ENCODE peak calls at places on chromosomes 6 and 20, in seven cellular contexts. One of them, this sample, is unnamed.

GRCh38 chr6:106745396-106745795 is 116.0 kb downstream of the QRSL1 start:
- DNase-seq in fibroblast of pulmonary artery: no peak
- DNase-seq in colonic mucosa: no peak
- DNase-seq in glutamatergic neuron: no peak
- DNase-seq in ovary: no peak
- DNase-seq in epithelial cell of esophagus: no peak
- DNase-seq in heart right ventricle: no peak
- DNase-seq in this sample: no peak

GRCh38 chr6:154614101-154614500 is 103.6 kb upstream of the CNKSR3 start:
- DNase-seq in epithelial cell of esophagus: no peak
- DNase-seq in colonic mucosa: no peak
- DNase-seq in heart right ventricle: no peak
- DNase-seq in fibroblast of pulmonary artery: peak; percentile 37
- DNase-seq in glutamatergic neuron: no peak
- DNase-seq in ovary: no peak
- DNase-seq in this sample: no peak

GRCh38 chr6:159979136-159979874 is 10.4 kb downstream of the IGF2R start:
- DNase-seq in epithelial cell of esophagus: peak; percentile 88
- DNase-seq in glutamatergic neuron: peak; percentile 41
- DNase-seq in ovary: no peak
- DNase-seq in fibroblast of pulmonary artery: peak; percentile 63
- DNase-seq in heart right ventricle: peak; percentile 24
- DNase-seq in colonic mucosa: peak; percentile 59
- DNase-seq in this sample: peak; percentile 48

GRCh38 chr6:100484474-100484873 is 19.8 kb upstream of the SIM1 start:
- DNase-seq in colonic mucosa: no peak
- DNase-seq in epithelial cell of esophagus: no peak
- DNase-seq in fibroblast of pulmonary artery: no peak
- DNase-seq in heart right ventricle: no peak
- DNase-seq in glutamatergic neuron: no peak
- DNase-seq in ovary: no peak
- DNase-seq in this sample: no peak

GRCh38 chr20:46215913-46216707 is 92.2 kb downstream of the CDH22 start:
- DNase-seq in glutamatergic neuron: peak; percentile 81
- DNase-seq in heart right ventricle: peak; percentile 55
- DNase-seq in epithelial cell of esophagus: peak; percentile 13
- DNase-seq in colonic mucosa: no peak
- DNase-seq in ovary: no peak
- DNase-seq in fibroblast of pulmonary artery: peak; percentile 16
- DNase-seq in this sample: peak; percentile 84

GRCh38 chr6:9140861-9141534 is 705.7 kb upstream of the SLC35B3 start:
- DNase-seq in ovary: no peak
- DNase-seq in heart right ventricle: no peak
- DNase-seq in glutamatergic neuron: no peak
- DNase-seq in epithelial cell of esophagus: peak; percentile 9
- DNase-seq in fibroblast of pulmonary artery: peak; percentile 3
- DNase-seq in colonic mucosa: no peak
- DNase-seq in this sample: no peak

GRCh38 chr6:135423649-135424128 is 73.9 kb downstream of the AHI1 start:
- DNase-seq in fibroblast of pulmonary artery: peak; percentile 74
- DNase-seq in epithelial cell of esophagus: peak; percentile 54
- DNase-seq in heart right ventricle: no peak
- DNase-seq in glutamatergic neuron: no peak
- DNase-seq in colonic mucosa: no peak
- DNase-seq in ovary: no peak
- DNase-seq in this sample: peak; percentile 61

GRCh38 chr6:54308240-54308639 is at the start of gene TINAG:
- DNase-seq in colonic mucosa: no peak
- DNase-seq in heart right ventricle: no peak
- DNase-seq in epithelial cell of esophagus: no peak
- DNase-seq in glutamatergic neuron: no peak
- DNase-seq in fibroblast of pulmonary artery: no peak
- DNase-seq in ovary: no peak
- DNase-seq in this sample: no peak

GRCh38 chr20:17883592-17884317 is 84.8 kb downstream of the SNX5 start:
- DNase-seq in heart right ventricle: no peak
- DNase-seq in fibroblast of pulmonary artery: no peak
- DNase-seq in ovary: no peak
- DNase-seq in colonic mucosa: no peak
- DNase-seq in epithelial cell of esophagus: no peak
- DNase-seq in glutamatergic neuron: no peak
- DNase-seq in this sample: no peak

GRCh38 chr6:136181191-136181833 is 68.8 kb downstream of the MTFR2 start:
- DNase-seq in glutamatergic neuron: no peak
- DNase-seq in fibroblast of pulmonary artery: no peak
- DNase-seq in heart right ventricle: no peak
- DNase-seq in ovary: no peak
- DNase-seq in colonic mucosa: no peak
- DNase-seq in epithelial cell of esophagus: no peak
- DNase-seq in this sample: no peak

GRCh38 chr20:51725584-51726176 is 42.5 kb downstream of the ATP9A start:
- DNase-seq in epithelial cell of esophagus: peak; percentile 26
- DNase-seq in heart right ventricle: no peak
- DNase-seq in colonic mucosa: no peak
- DNase-seq in fibroblast of pulmonary artery: no peak
- DNase-seq in glutamatergic neuron: no peak
- DNase-seq in ovary: no peak
- DNase-seq in this sample: no peak

GRCh38 chr20:35828434-35828833 is 56.6 kb downstream of the PHF20 start:
- DNase-seq in epithelial cell of esophagus: no peak
- DNase-seq in colonic mucosa: no peak
- DNase-seq in heart right ventricle: peak; percentile 58
- DNase-seq in fibroblast of pulmonary artery: no peak
- DNase-seq in ovary: no peak
- DNase-seq in glutamatergic neuron: no peak
- DNase-seq in this sample: no peak

GRCh38 chr6:340181-340955 is 48.1 kb downstream of the DUSP22 start:
- DNase-seq in epithelial cell of esophagus: no peak
- DNase-seq in heart right ventricle: no peak
- DNase-seq in fibroblast of pulmonary artery: no peak
- DNase-seq in ovary: no peak
- DNase-seq in glutamatergic neuron: no peak
- DNase-seq in colonic mucosa: no peak
- DNase-seq in this sample: no peak

GRCh38 chr6:126252154-126252553 is 87.8 kb upstream of the CENPW start:
- DNase-seq in epithelial cell of esophagus: no peak
- DNase-seq in fibroblast of pulmonary artery: no peak
- DNase-seq in ovary: no peak
- DNase-seq in heart right ventricle: no peak
- DNase-seq in colonic mucosa: no peak
- DNase-seq in glutamatergic neuron: no peak
- DNase-seq in this sample: no peak

GRCh38 chr6:128617285-128617684 is 96.9 kb upstream of the PTPRK start:
- DNase-seq in glutamatergic neuron: no peak
- DNase-seq in fibroblast of pulmonary artery: no peak
- DNase-seq in ovary: no peak
- DNase-seq in epithelial cell of esophagus: no peak
- DNase-seq in heart right ventricle: no peak
- DNase-seq in colonic mucosa: no peak
- DNase-seq in this sample: no peak

GRCh38 chr6:34888874-34889555 is at the start of gene ANKS1A:
- DNase-seq in ovary: peak; percentile 90
- DNase-seq in glutamatergic neuron: peak; percentile 83
- DNase-seq in heart right ventricle: peak; percentile 85
- DNase-seq in colonic mucosa: peak; percentile 95
- DNase-seq in fibroblast of pulmonary artery: peak; percentile 38
- DNase-seq in epithelial cell of esophagus: peak; percentile 90
- DNase-seq in this sample: peak; percentile 35

GRCh38 chr20:2742431-2742830 is 49.9 kb downstream of the EBF4 start:
- DNase-seq in colonic mucosa: no peak
- DNase-seq in fibroblast of pulmonary artery: no peak
- DNase-seq in epithelial cell of esophagus: no peak
- DNase-seq in ovary: no peak
- DNase-seq in heart right ventricle: no peak
- DNase-seq in glutamatergic neuron: no peak
- DNase-seq in this sample: no peak
- TF ChIP-seq CTCF in colonic mucosa: no peak
- TF ChIP-seq CTCF in fibroblast of pulmonary artery: no peak
- TF ChIP-seq CTCF in epithelial cell of esophagus: no peak
- TF ChIP-seq CTCF in ovary: no peak
- TF ChIP-seq CTCF in heart right ventricle: no peak
- TF ChIP-seq CTCF in glutamatergic neuron: no peak
- TF ChIP-seq CTCF in this sample: no peak

GRCh38 chr6:18533793-18534192 is 146.6 kb downstream of the RNF144B start:
- DNase-seq in epithelial cell of esophagus: no peak
- DNase-seq in colonic mucosa: no peak
- DNase-seq in ovary: no peak
- DNase-seq in heart right ventricle: no peak
- DNase-seq in glutamatergic neuron: no peak
- DNase-seq in fibroblast of pulmonary artery: no peak
- DNase-seq in this sample: no peak

GRCh38 chr6:18530201-18530600 is 143.1 kb downstream of the RNF144B start:
- DNase-seq in ovary: no peak
- DNase-seq in epithelial cell of esophagus: no peak
- DNase-seq in colonic mucosa: no peak
- DNase-seq in glutamatergic neuron: no peak
- DNase-seq in heart right ventricle: no peak
- DNase-seq in fibroblast of pulmonary artery: no peak
- DNase-seq in this sample: no peak

DNA sequence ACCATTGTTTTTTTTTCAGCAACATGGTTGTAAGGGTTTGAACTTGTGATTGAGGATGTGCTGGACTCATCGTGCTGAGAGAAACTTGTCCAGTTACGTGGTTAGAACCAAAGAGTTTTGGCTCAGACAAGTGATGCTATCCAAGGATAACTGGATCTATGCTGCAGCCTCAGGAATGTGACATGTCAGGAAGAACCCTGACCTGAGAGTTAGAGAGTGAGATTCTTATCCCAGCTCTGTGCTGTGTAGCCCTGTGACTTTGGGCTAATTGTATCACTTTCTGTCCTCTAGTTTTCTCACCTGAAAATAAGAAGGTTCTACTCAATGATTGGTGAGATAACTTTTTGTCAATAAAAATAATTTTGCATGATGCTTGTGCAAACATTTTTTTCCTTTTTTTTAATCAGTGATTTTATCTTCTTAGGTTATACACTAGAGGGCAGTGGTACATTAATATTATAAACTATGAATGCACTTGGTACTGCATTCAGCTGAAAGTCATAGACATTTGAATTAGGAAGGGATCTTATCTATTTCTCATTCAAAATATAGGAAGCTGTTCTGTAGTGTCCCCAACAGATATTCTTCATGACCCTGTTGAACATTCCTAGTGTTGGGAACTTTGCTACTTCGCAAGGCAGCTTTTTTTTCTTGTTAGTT is 141.1 kb downstream of the RNF144B start:
- DNase-seq in heart right ventricle: no peak
- DNase-seq in colonic mucosa: no peak
- DNase-seq in epithelial cell of esophagus: peak; percentile 18
- DNase-seq in fibroblast of pulmonary artery: peak; percentile 31
- DNase-seq in ovary: no peak
- DNase-seq in glutamatergic neuron: no peak
- DNase-seq in this sample: no peak
- TF ChIP-seq CTCF in heart right ventricle: peak; percentile 39
- TF ChIP-seq CTCF in colonic mucosa: no peak
- TF ChIP-seq CTCF in epithelial cell of esophagus: peak; percentile 21
- TF ChIP-seq CTCF in fibroblast of pulmonary artery: peak; percentile 25
- TF ChIP-seq CTCF in ovary: no peak
- TF ChIP-seq CTCF in glutamatergic neuron: no peak
- TF ChIP-seq CTCF in this sample: peak; percentile 1

GRCh38 chr6:27268803-27269202 is 21.3 kb downstream of the PRSS16 start:
- DNase-seq in heart right ventricle: no peak
- DNase-seq in fibroblast of pulmonary artery: no peak
- DNase-seq in epithelial cell of esophagus: no peak
- DNase-seq in glutamatergic neuron: no peak
- DNase-seq in colonic mucosa: no peak
- DNase-seq in ovary: no peak
- DNase-seq in this sample: no peak

GRCh38 chr6:27273783-27274182 is 26.3 kb downstream of the PRSS16 start:
- DNase-seq in epithelial cell of esophagus: no peak
- DNase-seq in heart right ventricle: no peak
- DNase-seq in ovary: no peak
- DNase-seq in glutamatergic neuron: no peak
- DNase-seq in colonic mucosa: no peak
- DNase-seq in fibroblast of pulmonary artery: no peak
- DNase-seq in this sample: no peak

GRCh38 chr6:27263886-27264285 is 16.4 kb downstream of the PRSS16 start:
- DNase-seq in ovary: no peak
- DNase-seq in epithelial cell of esophagus: no peak
- DNase-seq in glutamatergic neuron: no peak
- DNase-seq in fibroblast of pulmonary artery: no peak
- DNase-seq in colonic mucosa: no peak
- DNase-seq in heart right ventricle: no peak
- DNase-seq in this sample: no peak

DNA sequence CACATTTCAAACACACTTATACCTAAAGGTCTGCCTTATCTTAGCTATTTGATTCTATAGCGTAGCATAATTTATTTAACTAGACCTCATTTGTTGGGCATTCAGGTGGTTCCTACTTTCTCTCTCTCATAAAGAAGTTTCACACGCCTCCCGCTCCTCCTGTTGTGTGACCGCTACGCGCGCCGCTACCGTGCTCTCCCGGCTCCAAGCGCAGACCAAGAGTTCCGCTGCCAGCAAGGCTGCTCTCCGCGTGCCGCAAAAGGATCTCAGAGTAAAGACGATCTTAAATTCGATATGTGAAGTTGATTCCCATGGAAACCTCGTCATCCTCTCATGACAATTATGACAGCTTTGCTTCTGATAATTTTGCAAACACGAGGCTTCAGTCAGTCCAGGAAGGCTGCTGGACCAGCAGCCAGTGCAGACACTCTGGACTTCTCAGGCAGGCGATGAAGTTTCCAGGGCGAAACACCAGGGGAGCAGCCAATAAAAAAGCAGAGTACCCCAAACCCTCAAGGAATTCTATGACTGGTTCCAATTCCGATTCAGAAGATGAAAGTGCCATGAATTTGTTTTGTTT is 20.5 kb downstream of the PRSS16 start:
- DNase-seq in colonic mucosa: no peak
- DNase-seq in epithelial cell of esophagus: no peak
- DNase-seq in fibroblast of pulmonary artery: no peak
- DNase-seq in heart right ventricle: no peak
- DNase-seq in ovary: no peak
- DNase-seq in glutamatergic neuron: peak; percentile 32
- DNase-seq in this sample: no peak
- TF ChIP-seq CTCF in colonic mucosa: no peak
- TF ChIP-seq CTCF in epithelial cell of esophagus: no peak
- TF ChIP-seq CTCF in fibroblast of pulmonary artery: no peak
- TF ChIP-seq CTCF in heart right ventricle: no peak
- TF ChIP-seq CTCF in ovary: no peak
- TF ChIP-seq CTCF in glutamatergic neuron: no peak
- TF ChIP-seq CTCF in this sample: no peak

DNA sequence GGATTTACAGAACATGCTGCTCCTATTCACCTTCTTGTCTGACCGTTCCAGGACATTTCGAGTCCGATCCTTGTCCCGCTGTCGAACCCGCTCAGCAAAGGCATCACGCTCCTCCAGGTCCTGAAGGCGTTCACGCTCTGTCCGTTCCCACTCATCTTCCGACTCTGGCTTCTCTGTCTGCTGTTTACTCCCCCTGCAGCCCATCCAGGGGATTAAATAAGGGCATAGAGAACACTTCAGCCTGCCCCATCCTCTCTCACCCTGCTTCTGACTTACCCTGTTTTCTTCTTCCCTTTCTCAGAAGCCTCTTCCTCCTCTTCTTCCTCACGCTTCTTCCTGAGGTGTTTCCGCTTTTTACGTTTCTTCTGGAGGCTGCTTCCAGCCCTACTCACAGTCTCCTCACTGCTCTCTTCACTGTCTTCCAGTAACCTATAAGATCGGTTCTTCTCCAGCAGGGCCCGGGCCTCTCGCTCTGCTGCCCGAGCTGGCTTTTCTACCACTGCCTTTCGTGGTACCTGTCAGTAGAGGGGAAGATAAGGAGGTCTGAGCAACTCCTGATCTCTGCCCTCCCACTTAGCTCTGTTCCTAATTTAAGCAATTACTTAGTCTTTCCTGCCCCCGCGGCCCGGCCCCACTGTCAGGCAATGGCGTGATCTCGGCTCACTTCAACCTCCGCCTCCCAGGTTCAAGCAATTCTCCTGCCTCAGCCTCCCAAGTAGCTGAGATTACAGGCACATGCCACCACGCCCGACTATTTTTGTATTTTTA is 1.9 kb downstream of the DHX16 start:
- DNase-seq in heart right ventricle: no peak
- DNase-seq in colonic mucosa: no peak
- DNase-seq in fibroblast of pulmonary artery: no peak
- DNase-seq in epithelial cell of esophagus: no peak
- DNase-seq in glutamatergic neuron: no peak
- DNase-seq in ovary: no peak
- DNase-seq in this sample: no peak
- TF ChIP-seq CTCF in heart right ventricle: no peak
- TF ChIP-seq CTCF in colonic mucosa: no peak
- TF ChIP-seq CTCF in fibroblast of pulmonary artery: peak; percentile 29
- TF ChIP-seq CTCF in epithelial cell of esophagus: peak; percentile 22
- TF ChIP-seq CTCF in glutamatergic neuron: no peak
- TF ChIP-seq CTCF in ovary: no peak
- TF ChIP-seq CTCF in this sample: peak; percentile 58